ENCODE peak calls at places on chromosomes 1 and 21, in six cellular contexts. One of them, this sample, is unnamed.

GRCh38 chr1:63787875-63788274 is 14.1 kb downstream of the ROR1 start:
- DNase-seq in fibroblast of pulmonary artery: no peak
- DNase-seq in fibroblast of mammary gland: no peak
- DNase-seq in Peyer's patch: no peak
- DNase-seq in mucosa of descending colon: no peak
- DNase-seq in epithelial cell of esophagus: no peak
- DNase-seq in this sample: no peak

GRCh38 chr1:94416901-94417701 is 1.1 kb upstream of the ABCD3 start:
- DNase-seq in fibroblast of pulmonary artery: peak; percentile 90
- DNase-seq in fibroblast of mammary gland: peak; percentile 82
- DNase-seq in Peyer's patch: no peak
- DNase-seq in mucosa of descending colon: no peak
- DNase-seq in epithelial cell of esophagus: peak; percentile 48
- DNase-seq in this sample: no peak

GRCh38 chr1:240650877-240651276 is 38.9 kb upstream of the GREM2 start:
- DNase-seq in fibroblast of pulmonary artery: no peak
- DNase-seq in fibroblast of mammary gland: no peak
- DNase-seq in Peyer's patch: no peak
- DNase-seq in mucosa of descending colon: no peak
- DNase-seq in epithelial cell of esophagus: no peak
- DNase-seq in this sample: no peak

GRCh38 chr1:27408151-27408550 is 15.7 kb downstream of the GPR3 start:
- DNase-seq in fibroblast of pulmonary artery: no peak
- DNase-seq in fibroblast of mammary gland: peak; percentile 70
- DNase-seq in Peyer's patch: no peak
- DNase-seq in mucosa of descending colon: no peak
- DNase-seq in epithelial cell of esophagus: peak; percentile 60
- DNase-seq in this sample: no peak

GRCh38 chr1:37475380-37476086 is 1.2 kb downstream of the ZC3H12A start:
- DNase-seq in fibroblast of pulmonary artery: no peak
- DNase-seq in fibroblast of mammary gland: no peak
- DNase-seq in Peyer's patch: peak; percentile 60
- DNase-seq in mucosa of descending colon: peak; percentile 58
- DNase-seq in epithelial cell of esophagus: no peak
- DNase-seq in this sample: no peak

GRCh38 chr1:86825294-86825693 is 88.6 kb downstream of the SELENOF start:
- DNase-seq in fibroblast of pulmonary artery: peak; percentile 25
- DNase-seq in fibroblast of mammary gland: no peak
- DNase-seq in Peyer's patch: no peak
- DNase-seq in mucosa of descending colon: no peak
- DNase-seq in epithelial cell of esophagus: no peak
- DNase-seq in this sample: no peak

GRCh38 chr1:18414321-18414720 is 66.4 kb upstream of the KLHDC7A start:
- DNase-seq in fibroblast of pulmonary artery: no peak
- DNase-seq in fibroblast of mammary gland: no peak
- DNase-seq in Peyer's patch: no peak
- DNase-seq in mucosa of descending colon: peak; percentile 33
- DNase-seq in epithelial cell of esophagus: no peak
- DNase-seq in this sample: no peak

GRCh38 chr1:234963180-234963903 is 165.3 kb downstream of the TOMM20 start:
- DNase-seq in fibroblast of pulmonary artery: peak; percentile 87
- DNase-seq in fibroblast of mammary gland: peak; percentile 93
- DNase-seq in Peyer's patch: peak; percentile 74
- DNase-seq in mucosa of descending colon: peak; percentile 85
- DNase-seq in epithelial cell of esophagus: peak; percentile 84
- DNase-seq in this sample: no peak

GRCh38 chr1:145730467-145730866 is 11.2 kb downstream of the CD160 start:
- DNase-seq in fibroblast of pulmonary artery: no peak
- DNase-seq in fibroblast of mammary gland: no peak
- DNase-seq in Peyer's patch: no peak
- DNase-seq in mucosa of descending colon: no peak
- DNase-seq in epithelial cell of esophagus: no peak
- DNase-seq in this sample: no peak

GRCh38 chr1:3440282-3440681 is 14.2 kb upstream of the ARHGEF16 start:
- DNase-seq in fibroblast of pulmonary artery: no peak
- DNase-seq in fibroblast of mammary gland: no peak
- DNase-seq in Peyer's patch: peak; percentile 39
- DNase-seq in mucosa of descending colon: no peak
- DNase-seq in epithelial cell of esophagus: no peak
- DNase-seq in this sample: peak; percentile 69

GRCh38 chr1:17198476-17199258 is 6.3 kb upstream of the PADI1 start:
- DNase-seq in fibroblast of pulmonary artery: no peak
- DNase-seq in fibroblast of mammary gland: no peak
- DNase-seq in Peyer's patch: peak; percentile 31
- DNase-seq in mucosa of descending colon: peak; percentile 7
- DNase-seq in epithelial cell of esophagus: no peak
- DNase-seq in this sample: peak; percentile 68

GRCh38 chr1:20443703-20444587 is 42.1 kb downstream of the CAMK2N1 start:
- DNase-seq in fibroblast of pulmonary artery: no peak
- DNase-seq in fibroblast of mammary gland: no peak
- DNase-seq in Peyer's patch: no peak
- DNase-seq in mucosa of descending colon: no peak
- DNase-seq in epithelial cell of esophagus: peak; percentile 44
- DNase-seq in this sample: no peak

GRCh38 chr1:68565923-68566322 is 69.0 kb upstream of the DEPDC1 start:
- DNase-seq in fibroblast of pulmonary artery: no peak
- DNase-seq in fibroblast of mammary gland: no peak
- DNase-seq in Peyer's patch: no peak
- DNase-seq in mucosa of descending colon: no peak
- DNase-seq in epithelial cell of esophagus: no peak
- DNase-seq in this sample: no peak

GRCh38 chr1:9435101-9435636 is 104.1 kb upstream of the SLC25A33 start:
- DNase-seq in fibroblast of pulmonary artery: no peak
- DNase-seq in fibroblast of mammary gland: no peak
- DNase-seq in Peyer's patch: peak; percentile 63
- DNase-seq in mucosa of descending colon: no peak
- DNase-seq in epithelial cell of esophagus: peak; percentile 40
- DNase-seq in this sample: no peak

GRCh38 chr1:89907669-89908293 is 86.9 kb downstream of the LRRC8D start:
- DNase-seq in fibroblast of pulmonary artery: peak; percentile 62
- DNase-seq in fibroblast of mammary gland: peak; percentile 82
- DNase-seq in Peyer's patch: no peak
- DNase-seq in mucosa of descending colon: no peak
- DNase-seq in epithelial cell of esophagus: peak; percentile 85
- DNase-seq in this sample: no peak

GRCh38 chr21:31034378-31034777 is 3.9 kb downstream of the KRTAP19-8 start:
- DNase-seq in fibroblast of pulmonary artery: no peak
- DNase-seq in fibroblast of mammary gland: peak; percentile 0
- DNase-seq in Peyer's patch: no peak
- DNase-seq in mucosa of descending colon: no peak
- DNase-seq in epithelial cell of esophagus: peak; percentile 21
- DNase-seq in this sample: no peak

GRCh38 chr1:57229998-57230397 is 193.9 kb downstream of the DAB1 start:
- DNase-seq in fibroblast of pulmonary artery: no peak
- DNase-seq in fibroblast of mammary gland: no peak
- DNase-seq in Peyer's patch: no peak
- DNase-seq in mucosa of descending colon: no peak
- DNase-seq in epithelial cell of esophagus: no peak
- DNase-seq in this sample: no peak

GRCh38 chr1:57235782-57236181 is 188.1 kb downstream of the DAB1 start:
- DNase-seq in fibroblast of pulmonary artery: no peak
- DNase-seq in fibroblast of mammary gland: no peak
- DNase-seq in Peyer's patch: no peak
- DNase-seq in mucosa of descending colon: no peak
- DNase-seq in epithelial cell of esophagus: no peak
- DNase-seq in this sample: no peak

GRCh38 chr1:57229076-57229475 is 194.8 kb downstream of the DAB1 start:
- DNase-seq in fibroblast of pulmonary artery: no peak
- DNase-seq in fibroblast of mammary gland: no peak
- DNase-seq in Peyer's patch: no peak
- DNase-seq in mucosa of descending colon: no peak
- DNase-seq in epithelial cell of esophagus: no peak
- DNase-seq in this sample: no peak

GRCh38 chr1:57234459-57234858 is 189.4 kb downstream of the DAB1 start:
- DNase-seq in fibroblast of pulmonary artery: no peak
- DNase-seq in fibroblast of mammary gland: no peak
- DNase-seq in Peyer's patch: no peak
- DNase-seq in mucosa of descending colon: no peak
- DNase-seq in epithelial cell of esophagus: no peak
- DNase-seq in this sample: no peak

GRCh38 chr1:57232500-57232899 is 191.4 kb downstream of the DAB1 start:
- DNase-seq in fibroblast of pulmonary artery: no peak
- DNase-seq in fibroblast of mammary gland: peak; percentile 6
- DNase-seq in Peyer's patch: no peak
- DNase-seq in mucosa of descending colon: no peak
- DNase-seq in epithelial cell of esophagus: peak; percentile 36
- DNase-seq in this sample: no peak
- TF ChIP-seq CTCF in fibroblast of pulmonary artery: no peak
- TF ChIP-seq CTCF in fibroblast of mammary gland: no peak
- TF ChIP-seq CTCF in Peyer's patch: peak; percentile 15
- TF ChIP-seq CTCF in mucosa of descending colon: no peak
- TF ChIP-seq CTCF in epithelial cell of esophagus: peak; percentile 41
- TF ChIP-seq CTCF in this sample: peak; percentile 33

GRCh38 chr1:25220666-25221065 is 11.6 kb downstream of the SYF2 start:
- DNase-seq in fibroblast of pulmonary artery: no peak
- DNase-seq in fibroblast of mammary gland: no peak
- DNase-seq in Peyer's patch: no peak
- DNase-seq in mucosa of descending colon: no peak
- DNase-seq in epithelial cell of esophagus: no peak
- DNase-seq in this sample: no peak

GRCh38 chr1:25219661-25220251 is 12.5 kb downstream of the SYF2 start:
- DNase-seq in fibroblast of pulmonary artery: no peak
- DNase-seq in fibroblast of mammary gland: no peak
- DNase-seq in Peyer's patch: no peak
- DNase-seq in mucosa of descending colon: no peak
- DNase-seq in epithelial cell of esophagus: no peak
- DNase-seq in this sample: no peak

GRCh38 chr1:25216123-25216522 is 16.2 kb downstream of the SYF2 start:
- DNase-seq in fibroblast of pulmonary artery: no peak
- DNase-seq in fibroblast of mammary gland: no peak
- DNase-seq in Peyer's patch: no peak
- DNase-seq in mucosa of descending colon: no peak
- DNase-seq in epithelial cell of esophagus: no peak
- DNase-seq in this sample: no peak

GRCh38 chr1:25217015-25217414 is 15.3 kb downstream of the SYF2 start:
- DNase-seq in fibroblast of pulmonary artery: no peak
- DNase-seq in fibroblast of mammary gland: no peak
- DNase-seq in Peyer's patch: no peak
- DNase-seq in mucosa of descending colon: no peak
- DNase-seq in epithelial cell of esophagus: no peak
- DNase-seq in this sample: no peak

DNA sequence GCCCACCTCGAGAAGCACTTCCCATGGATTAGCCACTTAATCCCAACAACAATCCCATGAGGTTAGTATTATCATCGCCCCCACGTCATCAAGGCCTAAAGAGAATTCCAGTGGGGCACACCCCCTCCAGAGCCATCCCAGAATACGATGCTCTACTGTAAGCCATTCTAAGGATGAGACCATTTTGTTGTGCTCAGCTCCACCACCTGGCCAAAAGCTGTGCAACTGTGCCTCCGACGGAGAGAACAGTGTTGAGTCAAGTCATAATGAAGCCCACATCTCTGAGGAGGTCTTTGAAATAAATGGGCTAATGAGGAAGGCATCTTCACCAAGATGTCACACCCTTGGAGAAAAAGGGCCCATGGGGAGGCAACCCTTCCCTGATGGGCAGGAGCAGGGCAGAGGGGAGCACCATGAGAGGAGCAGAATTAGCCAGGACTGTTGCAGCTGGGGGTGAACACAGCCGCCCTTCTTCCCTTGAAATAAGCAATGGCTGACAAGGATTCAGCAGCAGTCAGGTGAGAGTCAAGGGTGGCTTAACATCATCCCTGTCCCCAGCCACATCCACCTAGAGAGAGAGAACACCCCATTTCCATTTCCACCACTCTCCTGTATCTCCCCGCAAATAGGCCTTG is 14.6 kb downstream of the SYF2 start:
- DNase-seq in fibroblast of pulmonary artery: no peak
- DNase-seq in fibroblast of mammary gland: no peak
- DNase-seq in Peyer's patch: no peak
- DNase-seq in mucosa of descending colon: no peak
- DNase-seq in epithelial cell of esophagus: no peak
- DNase-seq in this sample: no peak
- TF ChIP-seq CTCF in fibroblast of pulmonary artery: no peak
- TF ChIP-seq CTCF in fibroblast of mammary gland: no peak
- TF ChIP-seq CTCF in Peyer's patch: no peak
- TF ChIP-seq CTCF in mucosa of descending colon: no peak
- TF ChIP-seq CTCF in epithelial cell of esophagus: no peak
- TF ChIP-seq CTCF in this sample: no peak

GRCh38 chr1:153238536-153238935 is 21.0 kb upstream of the LORICRIN start:
- DNase-seq in fibroblast of pulmonary artery: no peak
- DNase-seq in fibroblast of mammary gland: no peak
- DNase-seq in Peyer's patch: no peak
- DNase-seq in mucosa of descending colon: no peak
- DNase-seq in epithelial cell of esophagus: peak; percentile 34
- DNase-seq in this sample: no peak
- TF ChIP-seq CTCF in fibroblast of pulmonary artery: no peak
- TF ChIP-seq CTCF in fibroblast of mammary gland: no peak
- TF ChIP-seq CTCF in Peyer's patch: peak; percentile 42
- TF ChIP-seq CTCF in mucosa of descending colon: no peak
- TF ChIP-seq CTCF in epithelial cell of esophagus: peak; percentile 60
- TF ChIP-seq CTCF in this sample: no peak

GRCh38 chr1:165403835-165404482 is 41.0 kb downstream of the RXRG start:
- DNase-seq in fibroblast of pulmonary artery: peak; percentile 8
- DNase-seq in fibroblast of mammary gland: no peak
- DNase-seq in Peyer's patch: no peak
- DNase-seq in mucosa of descending colon: no peak
- DNase-seq in epithelial cell of esophagus: peak; percentile 38
- DNase-seq in this sample: no peak
- TF ChIP-seq CTCF in fibroblast of pulmonary artery: peak; percentile 49
- TF ChIP-seq CTCF in fibroblast of mammary gland: peak; percentile 48
- TF ChIP-seq CTCF in Peyer's patch: peak; percentile 52
- TF ChIP-seq CTCF in mucosa of descending colon: no peak
- TF ChIP-seq CTCF in epithelial cell of esophagus: peak; percentile 71
- TF ChIP-seq CTCF in this sample: peak; percentile 76

GRCh38 chr1:44316231-44316759 is 38.8 kb downstream of the ERI3 start:
- DNase-seq in fibroblast of pulmonary artery: no peak
- DNase-seq in fibroblast of mammary gland: no peak
- DNase-seq in Peyer's patch: no peak
- DNase-seq in mucosa of descending colon: no peak
- DNase-seq in epithelial cell of esophagus: no peak
- DNase-seq in this sample: no peak

GRCh38 chr1:44315521-44315920 is 39.5 kb downstream of the ERI3 start:
- DNase-seq in fibroblast of pulmonary artery: no peak
- DNase-seq in fibroblast of mammary gland: no peak
- DNase-seq in Peyer's patch: no peak
- DNase-seq in mucosa of descending colon: no peak
- DNase-seq in epithelial cell of esophagus: no peak
- DNase-seq in this sample: no peak

GRCh38 chr1:44312652-44313196 is 42.3 kb downstream of the ERI3 start:
- DNase-seq in fibroblast of pulmonary artery: no peak
- DNase-seq in fibroblast of mammary gland: no peak
- DNase-seq in Peyer's patch: no peak
- DNase-seq in mucosa of descending colon: no peak
- DNase-seq in epithelial cell of esophagus: no peak
- DNase-seq in this sample: no peak

GRCh38 chr1:44313265-44313918 is 41.7 kb downstream of the ERI3 start:
- DNase-seq in fibroblast of pulmonary artery: no peak
- DNase-seq in fibroblast of mammary gland: no peak
- DNase-seq in Peyer's patch: no peak
- DNase-seq in mucosa of descending colon: no peak
- DNase-seq in epithelial cell of esophagus: no peak
- DNase-seq in this sample: no peak

GRCh38 chr1:44314401-44314800 is 40.7 kb downstream of the ERI3 start:
- DNase-seq in fibroblast of pulmonary artery: no peak
- DNase-seq in fibroblast of mammary gland: no peak
- DNase-seq in Peyer's patch: no peak
- DNase-seq in mucosa of descending colon: no peak
- DNase-seq in epithelial cell of esophagus: no peak
- DNase-seq in this sample: no peak
- TF ChIP-seq CTCF in fibroblast of pulmonary artery: peak; percentile 15
- TF ChIP-seq CTCF in fibroblast of mammary gland: peak; percentile 14
- TF ChIP-seq CTCF in Peyer's patch: no peak
- TF ChIP-seq CTCF in mucosa of descending colon: no peak
- TF ChIP-seq CTCF in epithelial cell of esophagus: no peak
- TF ChIP-seq CTCF in this sample: peak; percentile 59

This sample was measured in chondrocyte.